ENCODE peak calls at places on chromosomes 16 and 17, in four cellular contexts. One of them, this sample, is unnamed.
A peak's percentile ranks its signal among the peaks of the same experiment; 100 is the strongest.

GRCh38 chr17:34156741-34157589 is 98.1 kb upstream of the CCL2 start:
- DNase-seq in omental fat pad: no peak
- DNase-seq in MV-4-11: no peak
- DNase-seq in LHCN-M2: no peak
- DNase-seq in this sample: no peak

GRCh38 chr17:10803830-10804498 is at the start of gene TMEM238L:
- DNase-seq in omental fat pad: no peak
- DNase-seq in MV-4-11: no peak
- DNase-seq in LHCN-M2: no peak
- DNase-seq in this sample: no peak

GRCh38 chr16:27972500-27972899 is 91.0 kb downstream of the GSG1L start:
- DNase-seq in omental fat pad: no peak
- DNase-seq in MV-4-11: peak; percentile 43
- DNase-seq in LHCN-M2: peak; percentile 19
- DNase-seq in this sample: peak; percentile 20

GRCh38 chr17:50048146-50048720 is 7.7 kb upstream of the ITGA3 start:
- DNase-seq in omental fat pad: no peak
- DNase-seq in MV-4-11: no peak
- DNase-seq in LHCN-M2: no peak
- DNase-seq in this sample: no peak

GRCh38 chr17:68462381-68463210 is 5.3 kb upstream of the WIPI1 start:
- DNase-seq in omental fat pad: no peak
- DNase-seq in MV-4-11: peak; percentile 70
- DNase-seq in LHCN-M2: peak; percentile 78
- DNase-seq in this sample: peak; percentile 77

GRCh38 chr16:17342031-17342430 is 128.7 kb downstream of the XYLT1 start:
- DNase-seq in omental fat pad: no peak
- DNase-seq in MV-4-11: peak; percentile 93
- DNase-seq in LHCN-M2: no peak
- DNase-seq in this sample: no peak

GRCh38 chr17:37219876-37220608 is 155.7 kb upstream of the C17orf78 start:
- DNase-seq in omental fat pad: no peak
- DNase-seq in MV-4-11: no peak
- DNase-seq in LHCN-M2: no peak
- DNase-seq in this sample: no peak

GRCh38 chr17:79600613-79601221 is 10.1 kb downstream of the RBFOX3 start:
- DNase-seq in omental fat pad: no peak
- DNase-seq in MV-4-11: no peak
- DNase-seq in LHCN-M2: no peak
- DNase-seq in this sample: no peak

GRCh38 chr17:8289103-8289397 is 580 bp downstream of the RANGRF start:
- DNase-seq in omental fat pad: peak; percentile 59
- DNase-seq in MV-4-11: peak; percentile 53
- DNase-seq in LHCN-M2: no peak
- DNase-seq in this sample: peak; percentile 45

GRCh38 chr17:2438823-2439222 is 38.0 kb upstream of the MNT start:
- DNase-seq in omental fat pad: no peak
- DNase-seq in MV-4-11: peak; percentile 87
- DNase-seq in LHCN-M2: peak; percentile 48
- DNase-seq in this sample: no peak

GRCh38 chr16:11677451-11677951 is 9.2 kb downstream of the SNN start:
- DNase-seq in omental fat pad: no peak
- DNase-seq in MV-4-11: no peak
- DNase-seq in LHCN-M2: peak; percentile 49
- DNase-seq in this sample: no peak

GRCh38 chr16:90031931-90032663 is 12.8 kb upstream of the DBNDD1 start:
- DNase-seq in omental fat pad: no peak
- DNase-seq in MV-4-11: peak; percentile 48
- DNase-seq in LHCN-M2: peak; percentile 37
- DNase-seq in this sample: no peak

GRCh38 chr16:27677300-27677699 is 127.4 kb downstream of the KATNIP start:
- DNase-seq in omental fat pad: no peak
- DNase-seq in MV-4-11: no peak
- DNase-seq in LHCN-M2: peak; percentile 11
- DNase-seq in this sample: no peak

GRCh38 chr16:14364386-14365199 is 265.5 kb downstream of the PARN start:
- DNase-seq in omental fat pad: no peak
- DNase-seq in MV-4-11: no peak
- DNase-seq in LHCN-M2: peak; percentile 58
- DNase-seq in this sample: no peak

GRCh38 chr16:30996324-30996999 is 11.5 kb downstream of the HSD3B7 start:
- DNase-seq in omental fat pad: no peak
- DNase-seq in MV-4-11: no peak
- DNase-seq in LHCN-M2: no peak
- DNase-seq in this sample: no peak

GRCh38 chr16:57621521-57622268 is 6.7 kb upstream of the ADGRG1 start:
- DNase-seq in omental fat pad: no peak
- DNase-seq in MV-4-11: no peak
- DNase-seq in LHCN-M2: no peak
- DNase-seq in this sample: no peak

GRCh38 chr16:78290498-78291271 is 191.2 kb downstream of the WWOX start:
- DNase-seq in omental fat pad: no peak
- DNase-seq in MV-4-11: no peak
- DNase-seq in LHCN-M2: no peak
- DNase-seq in this sample: no peak

GRCh38 chr17:73393962-73394361 is 82.2 kb upstream of the CDC42EP4 start:
- DNase-seq in omental fat pad: no peak
- DNase-seq in MV-4-11: peak; percentile 20
- DNase-seq in LHCN-M2: peak; percentile 25
- DNase-seq in this sample: no peak

GRCh38 chr17:61338000-61338864 is 61.4 kb upstream of the TBX2 start:
- DNase-seq in omental fat pad: no peak
- DNase-seq in MV-4-11: no peak
- DNase-seq in LHCN-M2: peak; percentile 93
- DNase-seq in this sample: no peak

GRCh38 chr16:54326266-54326662 is 39.7 kb upstream of the IRX3 start:
- DNase-seq in omental fat pad: no peak
- DNase-seq in MV-4-11: peak; percentile 81
- DNase-seq in LHCN-M2: peak; percentile 93
- DNase-seq in this sample: no peak

GRCh38 chr17:81490599-81490992 is 22.0 kb downstream of the ACTG1 start:
- DNase-seq in omental fat pad: no peak
- DNase-seq in MV-4-11: no peak
- DNase-seq in LHCN-M2: no peak
- DNase-seq in this sample: no peak

GRCh38 chr17:17999364-18000007 is 26.8 kb downstream of the DRC3 start:
- DNase-seq in omental fat pad: no peak
- DNase-seq in MV-4-11: no peak
- DNase-seq in LHCN-M2: peak; percentile 23
- DNase-seq in this sample: no peak

GRCh38 chr17:742147-742793 is 9.8 kb downstream of the GEMIN4 start:
- DNase-seq in omental fat pad: no peak
- DNase-seq in MV-4-11: peak; percentile 20
- DNase-seq in LHCN-M2: no peak
- DNase-seq in this sample: no peak

GRCh38 chr16:11010576-11011221 is 66.3 kb downstream of the CLEC16A start:
- DNase-seq in omental fat pad: no peak
- DNase-seq in MV-4-11: no peak
- DNase-seq in LHCN-M2: no peak
- DNase-seq in this sample: no peak

GRCh38 chr17:34126496-34126895 is 128.6 kb upstream of the CCL2 start:
- DNase-seq in omental fat pad: no peak
- DNase-seq in MV-4-11: no peak
- DNase-seq in LHCN-M2: no peak
- DNase-seq in this sample: no peak